ENCODE peak calls at places on chromosomes 4 and X, in six cellular contexts. S, M, T, U, A and E are unnamed samples.

GRCh38 chr4:80011636-80012236 is 61.3 kb downstream of the ANTXR2 start:
- DNase-seq in S (no peak), M (no peak), T (no peak), U (no peak), A (no peak), E (no peak)

GRCh38 chr4:22233257-22233656 is 282.6 kb downstream of the ADGRA3 start:
- DNase-seq in S (peak; percentile 44), M (no peak), T (no peak), U (no peak), A (no peak), E (no peak)

GRCh38 chr4:94452476-94453300 is 946 bp downstream of the PDLIM5 start:
- DNase-seq in S (peak; percentile 92), M (peak; percentile 76), T (no peak), U (no peak), A (peak; percentile 85), E (no peak)

GRCh38 chr4:153838564-153838963 is 49.7 kb upstream of the SFRP2 start:
- DNase-seq in S (no peak), M (no peak), T (no peak), U (no peak), A (no peak), E (no peak)

GRCh38 chrX:78066110-78066509 is 37.9 kb upstream of the PGK1 start:
- DNase-seq in S (no peak), M (no peak), T (no peak), U (no peak), A (no peak), E (no peak)

GRCh38 chr4:156971623-156972369 is at the start of gene PDGFC:
- DNase-seq in S (peak; percentile 88), M (peak; percentile 57), T (peak; percentile 30), U (no peak), A (peak; percentile 62), E (no peak)

GRCh38 chr4:94871644-94872305 is 114.0 kb downstream of the BMPR1B start:
- DNase-seq in S (peak; percentile 68), M (no peak), T (no peak), U (no peak), A (no peak), E (no peak)

GRCh38 chrX:40098264-40099045 is 697 bp upstream of the BCOR start:
- DNase-seq in S (peak; percentile 89), M (peak; percentile 71), T (peak; percentile 43), U (peak; percentile 13), A (peak; percentile 31), E (no peak)

GRCh38 chr4:86453044-86453501 is 93.2 kb upstream of the MAPK10 start:
- DNase-seq in S (no peak), M (no peak), T (peak; percentile 62), U (no peak), A (peak; percentile 37), E (no peak)

GRCh38 chr4:120850048-120850599 is 72.4 kb downstream of the PRDM5 start:
- DNase-seq in S (no peak), M (no peak), T (no peak), U (no peak), A (no peak), E (no peak)

GRCh38 chr4:33566649-33567048 is 2677.7 kb downstream of the ARAP2 start:
- DNase-seq in S (no peak), M (no peak), T (no peak), U (no peak), A (no peak), E (no peak)

GRCh38 chr4:153246446-153247115 is 42.3 kb downstream of the TRIM2 start:
- DNase-seq in S (no peak), M (no peak), T (no peak), U (no peak), A (no peak), E (no peak)

GRCh38 chr4:48141048-48141447 is 7.0 kb upstream of the TXK start:
- DNase-seq in S (peak; percentile 54), M (peak; percentile 33), T (peak; percentile 51), U (no peak), A (no peak), E (no peak)

GRCh38 chr4:6884341-6884870 is 25.2 kb upstream of the TBC1D14 start:
- DNase-seq in S (no peak), M (no peak), T (no peak), U (no peak), A (no peak), E (no peak)

GRCh38 chr4:150207871-150208270 is 129.6 kb downstream of the DCLK2 start:
- DNase-seq in S (no peak), M (no peak), T (no peak), U (no peak), A (no peak), E (no peak)

GRCh38 chrX:40644821-40645358 is 2.5 kb downstream of the CXorf38 start:
- DNase-seq in S (no peak), M (peak; percentile 6), T (no peak), U (no peak), A (peak; percentile 5), E (no peak)

GRCh38 chr4:79338148-79338547 is 12.3 kb upstream of the NAA11 start:
- DNase-seq in S (no peak), M (no peak), T (no peak), U (no peak), A (no peak), E (no peak)

GRCh38 chrX:1403228-1403627 is 11.3 kb upstream of the SLC25A6 start:
- DNase-seq in S (no peak), M (no peak), T (no peak), U (no peak), A (no peak), E (no peak)

GRCh38 chr4:141933978-141934377 is 297.6 kb downstream of the IL15 start:
- DNase-seq in S (no peak), M (no peak), T (no peak), U (no peak), A (no peak), E (no peak)

GRCh38 chrX:3549442-3549875 is 164.0 kb downstream of the PRKX start:
- DNase-seq in S (no peak), M (peak; percentile 61), T (no peak), U (no peak), A (no peak), E (no peak)

GRCh38 chr4:143248827-143249226 is 64.1 kb downstream of the USP38 start:
- DNase-seq in S (no peak), M (no peak), T (no peak), U (no peak), A (no peak), E (no peak)

GRCh38 chr4:10144479-10144878 is 27.9 kb upstream of the WDR1 start:
- DNase-seq in S (no peak), M (no peak), T (no peak), U (no peak), A (no peak), E (no peak)

GRCh38 chr4:33715996-33716395 is 2528.3 kb downstream of the ARAP2 start:
- DNase-seq in S (no peak), M (no peak), T (no peak), U (no peak), A (no peak), E (no peak)

GRCh38 chr4:39169426-39169825 is 12.9 kb upstream of the WDR19 start:
- DNase-seq in S (no peak), M (no peak), T (no peak), U (no peak), A (no peak), E (no peak)

GRCh38 chrX:41530082-41530481 is 82.9 kb downstream of the NYX start:
- DNase-seq in S (no peak), M (no peak), T (no peak), U (no peak), A (no peak), E (no peak)

GRCh38 chr4:48967626-48968025 is 18.4 kb upstream of the CWH43 start:
- DNase-seq in S (no peak), M (no peak), T (no peak), U (no peak), A (no peak), E (no peak)

GRCh38 chr4:156475322-156475721 is 496.3 kb downstream of the PDGFC start:
- DNase-seq in S (no peak), M (peak; percentile 21), T (peak; percentile 19), U (no peak), A (peak; percentile 8), E (no peak)

GRCh38 chr4:82367438-82368097 is 6.2 kb downstream of the HNRNPD start:
- DNase-seq in S (no peak), M (no peak), T (no peak), U (no peak), A (no peak), E (no peak)

GRCh38 chrX:78958419-78959116 is 13.4 kb downstream of the P2RY10 start:
- DNase-seq in S (no peak), M (no peak), T (no peak), U (no peak), A (no peak), E (no peak)

GRCh38 chr4:24433515-24434192 is 150.7 kb downstream of the DHX15 start:
- DNase-seq in S (no peak), M (no peak), T (no peak), U (no peak), A (peak; percentile 22), E (no peak)

GRCh38 chrX:68947882-68948605 is 119.2 kb downstream of the EFNB1 start:
- DNase-seq in S (no peak), M (no peak), T (no peak), U (no peak), A (no peak), E (no peak)

GRCh38 chr4:189436207-189436606 is 504.5 kb upstream of the FRG1 start:
- DNase-seq in S (no peak), M (peak; percentile 4), T (no peak), U (no peak), A (no peak), E (no peak)

GRCh38 chr4:1213336-1213995 is 35.5 kb downstream of the CTBP1 start:
- DNase-seq in S (no peak), M (no peak), T (no peak), U (no peak), A (no peak), E (no peak)

GRCh38 chr4:60611762-60612496 is 588.2 kb upstream of the ADGRL3 start:
- DNase-seq in S (no peak), M (peak; percentile 2), T (no peak), U (no peak), A (no peak), E (no peak)